ENCODE peak calls at places on chromosomes 16 and 17, in five cellular contexts. M is dorsolateral prefrontal cortex, P is GM23338, L is uterus, Q is transverse colon. U is an unnamed sample.

GRCh38 chr16:14284930-14285541 is 213.9 kb downstream of the MRTFB start:
- DNase-seq in M (no peak), P (peak; percentile 73), L (no peak), Q (peak; percentile 67), U (no peak)

GRCh38 chr16:55567382-55567781 is 898 bp downstream of the CAPNS2 start:
- DNase-seq in M (no peak), P (no peak), L (no peak), Q (no peak), U (no peak)

GRCh38 chr16:47475786-47476185 is 14.7 kb downstream of the PHKB start:
- DNase-seq in M (no peak), P (no peak), L (no peak), Q (no peak), U (no peak)

GRCh38 chr16:85246473-85246872 is 134.2 kb upstream of the CIBAR2 start:
- DNase-seq in M (no peak), P (no peak), L (no peak), Q (no peak), U (no peak)

GRCh38 chr16:68281368-68282063 is 17.2 kb downstream of the SLC7A6 start:
- DNase-seq in M (no peak), P (no peak), L (no peak), Q (no peak), U (no peak)

GRCh38 chr16:53183442-53183841 is 128.7 kb downstream of the CHD9 start:
- DNase-seq in M (no peak), P (no peak), L (no peak), Q (no peak), U (no peak)

GRCh38 chr16:29820730-29821662 is 734 bp downstream of the MVP start:
- DNase-seq in M (no peak), P (no peak), L (peak; percentile 63), Q (peak; percentile 91), U (peak; percentile 80)

GRCh38 chr17:50767446-50767845 is at the start of gene ANKRD40CL:
- DNase-seq in M (no peak), P (no peak), L (no peak), Q (peak; percentile 63), U (no peak)

GRCh38 chr16:65725156-65725845 is 603.4 kb upstream of the CDH11 start:
- DNase-seq in M (no peak), P (no peak), L (no peak), Q (no peak), U (no peak)

GRCh38 chr16:85704900-85705846 is 16.4 kb upstream of the GINS2 start:
- DNase-seq in M (no peak), P (no peak), L (no peak), Q (no peak), U (no peak)

DNA sequence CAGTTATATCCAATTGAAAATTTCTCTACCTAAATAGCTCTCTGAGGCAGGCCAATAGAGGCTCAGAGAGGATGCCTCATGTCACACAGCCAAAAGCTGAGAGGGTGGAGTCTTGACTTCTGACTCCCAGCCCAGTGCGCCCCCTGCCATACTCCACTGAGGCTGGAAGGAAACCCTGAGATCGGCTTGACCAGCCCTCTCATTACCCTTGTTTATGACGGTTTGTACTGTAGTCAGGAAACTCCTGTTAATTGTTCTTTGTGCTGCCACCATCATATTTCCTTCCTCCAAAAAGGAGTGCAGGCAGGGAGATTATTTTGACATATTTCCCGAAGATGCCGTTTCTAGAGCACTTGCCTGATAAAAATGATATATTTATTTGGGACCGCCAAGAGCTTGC is 107.9 kb downstream of the AIPL1 start:
- DNase-seq in M (no peak), P (peak; percentile 63), L (peak; percentile 57), Q (no peak), U (no peak)
- TF ChIP-seq CTCF in M (no peak), P (peak; percentile 42), L (no peak), Q (no peak), U (no peak)

GRCh38 chr16:49527621-49528020 is 154.0 kb downstream of the C16orf78 start:
- DNase-seq in M (no peak), P (no peak), L (peak; percentile 32), Q (no peak), U (no peak)
- H3K4me3 ChIP-seq in M (no peak overlapping the region), P (no peak overlapping the region), L (no peak overlapping the region), Q (peak overlapping the region; percentile 36), U (peak overlapping the region; percentile 61)

GRCh38 chr17:48486557-48486956 is 44.3 kb downstream of the HOXB1 start:
- DNase-seq in M (no peak), P (no peak), L (no peak), Q (no peak), U (no peak)

GRCh38 chr17:48483004-48483403 is 47.8 kb downstream of the HOXB1 start:
- DNase-seq in M (no peak), P (no peak), L (no peak), Q (no peak), U (no peak)

GRCh38 chr17:48483471-48484131 is 47.2 kb downstream of the HOXB1 start:
- DNase-seq in M (no peak), P (peak; percentile 26), L (no peak), Q (peak; percentile 38), U (no peak)

GRCh38 chr17:48484256-48484655 is 46.6 kb downstream of the HOXB1 start:
- DNase-seq in M (no peak), P (no peak), L (no peak), Q (no peak), U (no peak)

DNA sequence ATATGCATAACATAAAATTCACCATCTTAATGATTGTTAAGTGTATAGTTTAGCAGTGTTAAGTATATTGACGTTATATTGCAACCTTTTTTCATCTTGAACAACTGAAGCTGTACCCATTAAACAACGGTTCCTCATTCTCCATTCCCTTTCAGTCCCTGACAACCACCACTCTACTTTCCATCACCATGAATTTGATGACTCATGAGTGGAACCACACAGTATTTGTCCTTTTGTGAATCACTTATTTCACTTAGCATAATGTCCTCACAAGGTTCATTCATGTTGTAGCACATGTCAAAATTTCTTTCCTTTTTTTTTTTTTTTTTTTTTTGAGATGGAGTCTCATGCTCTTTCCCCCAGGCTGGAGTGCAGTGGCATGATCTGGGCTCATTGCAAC is 46.0 kb downstream of the HOXB1 start:
- DNase-seq in M (no peak), P (no peak), L (no peak), Q (no peak), U (no peak)
- H3K27ac ChIP-seq in M (no peak overlapping the region), P (no peak overlapping the region), L (no peak overlapping the region), Q (no peak overlapping the region), U (no peak overlapping the region)

GRCh38 chr17:80771612-80772005 is 220.0 kb upstream of the CHMP6 start:
- DNase-seq in M (no peak), P (no peak), L (no peak), Q (no peak), U (no peak)

GRCh38 chr17:80774146-80774545 is 217.5 kb upstream of the CHMP6 start:
- DNase-seq in M (no peak), P (no peak), L (no peak), Q (no peak), U (no peak)

GRCh38 chr17:80772906-80773242 is 218.8 kb upstream of the CHMP6 start:
- DNase-seq in M (no peak), P (no peak), L (no peak), Q (no peak), U (no peak)

GRCh38 chr17:80774643-80775281 is 216.9 kb upstream of the CHMP6 start:
- DNase-seq in M (no peak), P (no peak), L (no peak), Q (no peak), U (no peak)

DNA sequence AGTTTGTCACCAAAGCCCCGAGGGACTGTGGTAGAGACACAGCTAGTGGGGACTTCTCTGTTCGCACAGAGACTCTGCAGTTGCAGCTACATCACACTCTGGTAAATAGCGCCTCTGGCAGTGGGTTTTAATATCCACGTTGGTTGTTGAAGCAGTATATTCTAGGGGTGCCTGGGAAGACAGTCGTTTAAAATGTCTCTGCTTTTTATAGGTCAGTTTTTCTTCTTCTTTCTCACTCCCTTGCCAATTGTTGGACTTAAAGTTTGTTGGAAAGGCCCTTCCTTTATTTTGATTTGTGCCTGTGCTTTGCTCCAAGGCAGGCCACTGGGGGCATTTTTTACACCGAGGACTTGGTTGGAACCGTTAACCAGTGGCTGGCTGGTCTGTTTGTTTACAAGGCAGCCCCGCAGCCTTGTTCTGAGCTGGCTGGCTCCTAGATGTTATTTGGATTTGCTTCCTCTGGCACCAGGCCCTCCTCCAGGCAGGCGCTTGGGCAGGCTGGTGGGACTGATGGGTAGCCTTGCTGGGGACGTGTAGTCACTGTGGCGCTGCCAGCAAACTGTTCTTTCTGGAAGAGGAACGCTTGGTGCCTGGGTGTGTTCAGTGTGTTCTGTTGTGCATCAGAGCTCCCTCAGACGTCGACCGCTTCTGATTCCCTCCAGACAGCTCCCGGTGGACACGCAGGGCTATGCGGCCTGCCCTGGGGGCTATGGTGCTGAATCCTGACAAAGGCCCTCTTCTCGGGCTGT is 218.2 kb upstream of the CHMP6 start:
- DNase-seq in M (peak; percentile 78), P (peak; percentile 44), L (peak; percentile 47), Q (peak; percentile 58), U (no peak)
- TF ChIP-seq CTCF in M (peak; percentile 23), P (no peak), L (no peak), Q (no peak), U (no peak)

GRCh38 chr17:68484458-68484857 is 27.2 kb upstream of the WIPI1 start:
- DNase-seq in M (no peak), P (no peak), L (no peak), Q (no peak), U (no peak)

GRCh38 chr17:68491381-68491849 is 20.8 kb upstream of the PRKAR1A start:
- DNase-seq in M (no peak), P (no peak), L (no peak), Q (peak; percentile 37), U (no peak)

GRCh38 chr17:68495081-68495480 is 17.1 kb upstream of the PRKAR1A start:
- DNase-seq in M (no peak), P (no peak), L (no peak), Q (no peak), U (no peak)

GRCh38 chr17:68491864-68492263 is 20.4 kb upstream of the PRKAR1A start:
- DNase-seq in M (no peak), P (no peak), L (peak; percentile 40), Q (peak; percentile 45), U (no peak)

DNA sequence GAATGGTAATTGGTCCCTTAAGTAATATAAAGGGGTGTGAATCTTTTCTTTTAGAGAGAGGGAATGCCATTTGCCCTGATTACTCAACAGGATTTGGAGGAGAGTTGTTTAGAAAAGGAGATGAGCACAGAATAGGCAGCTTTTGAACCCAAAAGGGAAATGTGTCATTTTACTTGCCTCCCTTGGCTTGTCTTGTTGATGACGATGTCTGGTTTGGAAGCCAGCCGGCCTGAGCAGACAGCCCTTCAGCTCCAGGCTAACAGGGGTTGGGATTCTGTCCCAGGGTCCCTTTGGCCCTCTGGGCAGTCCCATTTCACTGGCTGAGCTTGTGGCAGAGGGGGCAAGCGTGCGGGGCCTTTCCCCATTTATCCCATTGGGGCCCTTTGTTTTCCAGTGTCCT is 22.3 kb upstream of the PRKAR1A start:
- DNase-seq in M (no peak), P (no peak), L (no peak), Q (no peak), U (no peak)
- H3K4me3 ChIP-seq in M (no peak overlapping the region), P (no peak overlapping the region), L (no peak overlapping the region), Q (no peak overlapping the region), U (no peak overlapping the region)

DNA sequence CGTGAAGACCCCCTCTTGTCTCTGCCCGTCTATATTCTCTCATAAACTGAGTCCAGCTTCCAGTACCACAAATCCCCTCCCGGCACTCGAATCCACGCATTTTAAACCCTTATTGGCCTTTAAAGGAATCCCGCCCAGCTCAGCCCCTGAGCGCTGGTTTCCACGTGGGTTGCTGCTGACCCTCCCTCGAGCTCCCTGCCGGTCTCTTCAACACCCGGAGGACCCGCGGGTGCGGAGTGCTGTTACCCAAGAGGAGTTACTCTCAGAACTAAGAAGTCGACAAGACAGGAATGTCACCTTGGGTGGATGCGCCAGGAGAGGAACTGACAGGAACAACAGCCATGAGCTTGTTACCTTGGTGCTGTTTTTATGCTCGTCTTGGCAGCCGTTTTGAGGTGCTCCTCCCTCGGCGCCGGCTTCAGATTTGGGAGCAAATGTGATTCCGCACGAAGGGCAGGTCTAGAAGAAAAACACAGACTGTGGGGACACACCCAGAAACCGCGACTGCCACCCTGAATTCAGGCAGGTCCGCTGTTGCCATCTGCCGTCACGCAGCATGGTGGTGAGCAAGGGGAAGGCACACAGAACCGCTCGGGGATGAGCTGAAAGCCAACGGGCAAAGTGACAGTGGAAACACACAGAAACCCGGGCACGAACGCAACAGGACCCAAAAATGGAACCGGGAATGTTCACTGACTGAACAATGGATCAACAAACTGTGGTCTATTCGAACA is 112.7 kb upstream of the CREBBP start:
- DNase-seq in M (no peak), P (no peak), L (no peak), Q (no peak), U (no peak)
- H3K27ac ChIP-seq in M (no peak overlapping the region), P (no peak overlapping the region), L (no peak overlapping the region), Q (no peak overlapping the region), U (no peak overlapping the region)